ENCODE peak calls at places on chromosomes 4 and X, in ten cellular contexts. D is HEK293T, A is GM23248, E is epithelial cell of esophagus, X is cardiac muscle cell, Y is KBM-7, I is LHCN-M2, R is GM12892, V is T-helper 1 cell, L is PC-3. O is an unnamed sample.

GRCh38 chr4:142815834-142816233 is 30.3 kb downstream of the INPP4B start:
- DNase-seq in A (peak), E (peak), D (no peak), L (peak), V (no peak), I (peak), R (no peak), X (peak), Y (peak), O (no peak)

GRCh38 chr4:165905405-165906027 is 32.5 kb downstream of the TLL1 start:
- DNase-seq in X (peak), D (no peak), A (no peak), I (no peak), L (peak), Y (no peak), V (no peak), E (peak), R (no peak), O (no peak)

GRCh38 chr4:8345053-8345945 is 75.7 kb downstream of the HTRA3 start:
- DNase-seq in D (no peak), E (no peak), I (no peak), R (no peak), V (no peak), X (no peak), Y (no peak), A (no peak), L (no peak), O (no peak)

GRCh38 chr4:187172340-187172761 is 448.7 kb upstream of the FAT1 start:
- DNase-seq in R (no peak), I (no peak), A (peak), E (peak), Y (no peak), V (no peak), X (no peak), L (peak), D (no peak), O (no peak)

GRCh38 chr4:68175562-68176155 is 46.0 kb upstream of the TMPRSS11F start:
- DNase-seq in X (peak), R (no peak), V (peak), L (peak), Y (peak), A (peak), D (peak), I (peak), E (peak), O (peak)

GRCh38 chr4:2305766-2306501 is 44.0 kb upstream of the MXD4 start:
- DNase-seq in Y (no peak), L (no peak), X (no peak), I (peak), A (no peak), E (no peak), D (peak), V (no peak), R (no peak), O (no peak)

GRCh38 chrX:1416965-1417760 is 25.2 kb upstream of the SLC25A6 start:
- DNase-seq in A (no peak), R (no peak), E (no peak), V (no peak), D (no peak), I (no peak), X (no peak), L (no peak), Y (no peak), O (no peak)

GRCh38 chrX:153807976-153808375 is 13.5 kb downstream of the SSR4 start:
- DNase-seq in D (no peak), L (no peak), A (no peak), V (no peak), R (no peak), X (no peak), Y (no peak), I (no peak), E (no peak), O (no peak)

O was measured in neuronal stem cell.